ENCODE peak calls at places on chromosomes 2 and 18, in four cellular contexts. O is HepG2, S is H1, H is K562. T is an unnamed sample.
A peak's percentile ranks its signal among the peaks of the same experiment; 100 is the strongest.

GRCh38 chr2:33670392-33670937 is 71.4 kb upstream of the FAM98A start:
- DNase-seq in O (no peak), S (no peak), H (peak; percentile 9), T (peak; percentile 21)

GRCh38 chr2:65710356-65710755 is 278.0 kb upstream of the SPRED2 start:
- DNase-seq in O (no peak), S (no peak), H (no peak), T (no peak)

GRCh38 chr2:145110668-145111067 is 590.7 kb upstream of the ZEB2 start:
- DNase-seq in O (no peak), S (no peak), H (no peak), T (no peak)

GRCh38 chr2:86335865-86336321 is 1.5 kb downstream of the REEP1 start:
- DNase-seq in O (no peak), S (no peak), H (no peak), T (no peak)

GRCh38 chr2:84832772-84833461 is 48.0 kb downstream of the TRABD2A start:
- DNase-seq in O (no peak), S (no peak), H (no peak), T (no peak)

GRCh38 chr2:160054984-160055725 is 7.3 kb downstream of the PLA2R1 start:
- DNase-seq in O (no peak), S (peak; percentile 67), H (no peak), T (no peak)

GRCh38 chr2:157838442-157839161 is 37.5 kb downstream of the ACVR1 start:
- DNase-seq in O (peak; percentile 88), S (no peak), H (peak; percentile 87), T (peak; percentile 60)

GRCh38 chr2:172516299-172516698 is 39.6 kb upstream of the PDK1 start:
- DNase-seq in O (no peak), S (no peak), H (no peak), T (no peak)

GRCh38 chr2:45904931-45905642 is 253.6 kb downstream of the PRKCE start:
- DNase-seq in O (no peak), S (no peak), H (no peak), T (no peak)

GRCh38 chr18:58453913-58454317 is 175.0 kb downstream of the ALPK2 start:
- DNase-seq in O (no peak), S (no peak), H (no peak), T (no peak)

GRCh38 chr18:58454406-58455061 is 174.4 kb downstream of the ALPK2 start:
- DNase-seq in O (no peak), S (no peak), H (no peak), T (no peak)

GRCh38 chr18:58453167-58453804 is 175.6 kb downstream of the ALPK2 start:
- DNase-seq in O (no peak), S (no peak), H (no peak), T (no peak)

GRCh38 chr18:58455318-58455950 is 173.5 kb downstream of the ALPK2 start:
- DNase-seq in O (no peak), S (no peak), H (no peak), T (no peak)

DNA sequence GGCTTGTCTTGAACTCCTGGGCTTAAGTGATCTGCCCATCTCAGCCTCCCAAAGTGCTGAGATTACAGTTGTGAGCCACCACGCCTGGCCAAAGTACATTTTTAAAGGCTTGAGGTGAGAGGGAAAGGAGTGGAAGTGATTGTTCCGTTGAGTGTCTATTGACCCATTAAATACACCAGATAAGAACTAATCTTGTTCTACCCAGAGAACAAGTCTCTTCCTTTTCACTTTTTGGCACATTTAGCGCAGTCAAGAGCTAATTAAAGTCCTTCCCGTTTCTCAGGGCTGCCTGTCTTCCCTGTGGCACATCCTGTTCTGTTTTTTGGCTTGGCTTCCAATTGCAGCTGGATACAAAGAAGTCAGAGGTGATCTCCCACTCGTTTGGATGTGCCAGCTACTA is 172.3 kb downstream of the ALPK2 start:
- DNase-seq in O (no peak), S (no peak), H (no peak), T (no peak)
- TF ChIP-seq KDM1A in O (no peak), S (no peak), H (no peak), T (no peak)

DNA sequence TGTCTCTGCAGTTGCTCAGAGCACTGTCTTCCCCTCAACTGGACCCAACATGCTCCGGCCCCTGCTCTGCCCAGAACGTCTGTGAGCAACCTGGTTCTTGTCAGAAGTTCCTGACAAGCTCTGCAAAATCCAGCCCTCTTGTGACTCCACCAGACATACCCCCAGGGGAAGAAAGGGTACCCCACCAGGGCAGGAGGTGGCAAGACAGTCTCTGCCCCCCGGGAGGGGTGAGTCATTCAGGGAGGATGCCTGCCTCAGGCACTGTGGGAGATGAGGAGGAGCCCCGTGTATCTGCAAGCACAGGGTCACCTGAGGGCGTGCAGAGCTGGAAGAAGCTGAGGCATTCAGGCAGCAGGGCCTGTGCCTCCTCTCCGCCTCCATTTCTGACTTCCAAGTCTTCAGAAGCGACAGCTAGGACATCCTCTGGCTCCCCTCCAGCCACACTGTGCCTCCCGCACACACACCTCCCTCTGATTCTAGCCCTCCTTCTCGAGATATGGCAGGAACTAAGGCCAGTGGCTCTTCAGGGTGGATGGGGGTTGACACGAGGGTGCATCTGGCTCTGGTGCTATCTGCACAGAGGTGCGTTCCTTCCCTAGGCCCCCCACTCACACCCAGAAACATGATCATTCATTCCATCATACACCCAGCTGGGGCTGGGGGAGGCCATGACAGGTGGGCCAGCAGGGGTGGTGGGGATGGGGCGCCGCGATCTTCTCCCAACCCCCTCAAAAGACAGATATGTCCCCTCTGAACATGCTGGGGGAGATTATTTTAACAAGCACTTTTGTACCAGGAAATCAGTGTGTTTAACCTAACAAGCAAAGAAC is 222.2 kb downstream of the CYP26B1 start:
- DNase-seq in O (no peak), S (peak; percentile 38), H (no peak), T (no peak)
- TF ChIP-seq MAFK in O (no peak), S (no peak), H (no peak), T (no peak)

GRCh38 chr2:202018950-202019349 is 14.7 kb upstream of the FZD7 start:
- DNase-seq in O (no peak), S (no peak), H (no peak), T (no peak)
- TF ChIP-seq RNF2 in O (no peak), S (no peak), H (no peak), T (no peak)

GRCh38 chr2:221844966-221845365 is 272.9 kb upstream of the EPHA4 start:
- DNase-seq in O (no peak), S (no peak), H (no peak), T (no peak)

GRCh38 chr2:221844187-221844586 is 272.1 kb upstream of the EPHA4 start:
- DNase-seq in O (no peak), S (no peak), H (no peak), T (no peak)

GRCh38 chr2:221850076-221850475 is 278.0 kb upstream of the EPHA4 start:
- DNase-seq in O (no peak), S (no peak), H (no peak), T (no peak)

GRCh38 chr2:221851531-221852045 is 279.5 kb upstream of the EPHA4 start:
- DNase-seq in O (no peak), S (no peak), H (no peak), T (no peak)

DNA sequence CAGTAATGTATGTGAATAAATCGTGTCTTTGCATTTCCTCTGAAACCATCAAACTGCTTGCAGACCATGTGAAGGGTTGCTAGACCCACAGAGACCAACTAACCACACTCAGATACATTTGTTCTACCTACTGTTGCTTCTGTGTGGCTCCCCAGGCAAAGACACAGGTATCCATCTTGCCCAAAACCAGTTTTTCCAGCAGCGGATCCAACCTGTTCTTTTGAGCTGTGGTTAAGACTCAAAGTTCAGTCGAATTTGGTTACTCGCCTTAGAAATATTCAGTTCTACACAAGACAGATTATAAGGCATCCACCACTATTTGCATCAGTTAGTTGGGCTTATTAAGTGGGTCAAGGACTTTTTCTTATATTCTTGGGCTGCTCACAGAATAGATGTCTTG is 276.2 kb upstream of the EPHA4 start:
- DNase-seq in O (no peak), S (no peak), H (no peak), T (no peak)
- TF ChIP-seq KDM1A in O (no peak), S (no peak), H (no peak), T (no peak)

DNA sequence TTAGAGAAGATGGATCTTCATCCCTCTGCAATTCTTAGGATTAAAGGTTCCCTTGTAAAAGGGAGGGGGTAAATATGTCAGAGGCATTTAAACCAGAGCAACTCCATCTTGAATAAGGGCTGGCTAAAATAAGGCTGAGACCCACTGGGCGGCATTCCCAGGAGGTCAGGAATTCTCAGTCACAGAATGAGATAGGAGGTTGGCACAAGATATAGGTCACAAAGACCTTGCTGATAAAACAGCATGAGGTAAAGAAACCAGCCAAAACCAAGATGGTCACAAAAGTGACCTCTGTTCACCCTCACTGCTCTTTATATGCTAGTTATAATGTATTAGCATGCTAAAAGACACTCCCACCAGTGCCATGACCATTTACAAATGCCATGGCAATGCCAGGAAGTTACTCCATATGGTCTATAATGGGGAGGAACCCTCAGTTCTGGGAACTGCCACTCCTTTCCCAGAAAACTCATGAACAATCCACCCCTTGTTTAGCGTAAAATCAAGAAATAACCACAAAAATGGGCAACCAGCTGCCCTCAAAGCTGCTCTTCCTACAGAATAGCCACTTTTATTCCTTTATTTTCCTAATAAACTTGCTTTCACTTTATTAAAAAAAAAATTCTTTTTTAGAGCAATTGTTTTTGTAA is 205.4 kb upstream of the RGPD4 start:
- DNase-seq in O (no peak), S (no peak), H (no peak), T (no peak)
- TF ChIP-seq MAFK in O (no peak), S (no peak), H (no peak), T (no peak)

DNA sequence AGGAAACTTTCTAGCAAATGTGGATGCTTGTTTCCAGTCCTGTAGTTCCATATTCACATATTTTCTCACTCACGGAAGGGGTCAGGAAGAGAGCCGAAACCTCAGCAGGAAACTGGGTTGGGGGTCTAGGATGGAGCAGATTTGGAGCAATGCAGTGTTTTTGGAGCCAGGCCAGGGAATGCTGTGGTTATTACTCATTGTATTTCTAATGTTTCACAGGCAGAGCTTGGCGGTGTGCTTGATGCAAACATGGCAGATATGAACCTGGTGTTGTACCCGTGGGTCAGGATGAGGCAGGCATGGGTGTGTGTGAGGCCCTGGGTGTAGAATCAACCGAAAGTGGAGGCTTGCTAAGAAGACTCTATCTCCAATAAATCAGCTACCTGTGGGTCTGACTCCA is 34.6 kb upstream of the ACKR3 start:
- DNase-seq in O (no peak), S (no peak), H (no peak), T (no peak)
- TF ChIP-seq RNF2 in O (no peak), S (no peak), H (no peak), T (no peak)

DNA sequence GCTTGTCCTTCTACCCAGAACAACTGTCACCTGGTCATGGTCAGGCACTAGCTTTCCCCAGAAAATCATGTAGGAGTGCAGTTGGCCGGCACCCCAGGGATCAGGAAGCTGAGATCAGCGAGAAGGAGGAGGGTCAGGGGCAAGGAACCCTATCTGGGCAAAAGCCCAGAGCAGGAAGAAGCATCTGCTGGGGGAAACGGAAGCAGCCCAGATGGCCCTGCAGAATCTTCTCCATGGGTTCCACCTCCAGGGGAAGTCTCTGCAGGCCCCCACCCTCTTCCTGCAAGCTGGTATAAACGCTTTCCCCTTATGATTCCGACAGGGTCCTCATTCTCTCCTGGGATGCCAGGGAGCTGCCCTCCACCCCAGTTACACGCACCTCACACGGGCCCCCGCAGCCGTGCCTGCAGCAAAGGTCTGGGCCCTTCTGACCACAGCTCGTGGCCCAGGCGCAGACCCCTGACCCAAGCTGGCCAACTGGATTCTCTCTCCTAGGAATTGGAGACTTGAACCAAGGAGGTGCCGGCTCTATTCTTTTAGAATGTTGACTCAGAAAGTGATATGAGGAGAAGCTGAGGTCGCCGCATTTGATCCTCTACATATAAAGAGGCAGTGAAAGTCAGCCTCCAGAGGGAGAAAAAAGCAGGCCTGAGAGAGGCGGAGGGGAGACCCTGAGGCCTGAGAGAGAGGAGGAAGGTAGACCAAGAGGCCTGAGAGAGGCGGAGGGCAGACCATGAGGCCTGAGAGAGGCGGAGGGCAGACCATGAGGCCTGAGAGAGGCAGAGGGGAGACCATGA is 71.0 kb downstream of the STPG4 start:
- DNase-seq in O (no peak), S (no peak), H (no peak), T (no peak)
- TF ChIP-seq KDM1A in O (no peak), S (no peak), H (no peak), T (no peak)